ENCODE peak calls at places on chromosome 2, in six cellular contexts. M is lower leg skin, Z is GM12865, Y is Caco-2, N is AG10803, G is choroid plexus epithelial cell. B is an unnamed sample.

GRCh38 chr2:43070676-43071491 is 155.5 kb downstream of the ZFP36L2 start:
- DNase-seq in Y (peak), Z (no peak), M (peak), N (no peak), G (no peak), B (no peak)

GRCh38 chr2:170314744-170315447 is 136.9 kb downstream of the MYO3B start:
- DNase-seq in Z (no peak), N (peak), G (no peak), M (no peak), Y (no peak), B (no peak)

GRCh38 chr2:240996161-240996833 is 2.1 kb upstream of the SNED1 start:
- DNase-seq in M (peak), G (no peak), N (no peak), Y (no peak), Z (no peak), B (no peak)

GRCh38 chr2:203396667-203397066 is 68.5 kb downstream of the ABI2 start:
- DNase-seq in G (peak), N (no peak), Y (no peak), M (no peak), Z (no peak), B (no peak)

GRCh38 chr2:62505109-62505508 is 886 bp downstream of the TMEM17 start:
- DNase-seq in Z (no peak), M (no peak), Y (no peak), N (peak), G (peak), B (no peak)

GRCh38 chr2:156537147-156537546 is 101.0 kb downstream of the GPD2 start:
- DNase-seq in G (peak), Z (no peak), M (no peak), N (peak), Y (no peak), B (peak)

GRCh38 chr2:85822766-85823165 is 66.0 kb downstream of the ST3GAL5 start:
- DNase-seq in Y (no peak), M (peak), N (no peak), G (no peak), Z (no peak), B (no peak)

GRCh38 chr2:65349863-65350262 is 82.5 kb downstream of the SPRED2 start:
- DNase-seq in G (peak), Y (no peak), Z (no peak), M (peak), N (peak), B (no peak)

GRCh38 chr2:225033440-225034390 is 8.6 kb downstream of the DOCK10 start:
- DNase-seq in Y (no peak), M (no peak), Z (no peak), N (no peak), G (no peak), B (no peak)

GRCh38 chr2:229725716-229726346 is 11.5 kb upstream of the DNER start:
- DNase-seq in N (peak), Y (no peak), M (no peak), G (peak), Z (no peak), B (peak)

GRCh38 chr2:133790706-133791105 is 222.4 kb upstream of the NCKAP5 start:
- DNase-seq in G (peak), Y (no peak), Z (no peak), N (peak), M (no peak), B (no peak)

GRCh38 chr2:100879296-100879695 is 59.4 kb downstream of the NPAS2 start:
- DNase-seq in M (no peak), Z (no peak), N (no peak), Y (no peak), G (no peak), B (no peak)
- H3K4me3 ChIP-seq in M (no peak), Z (no peak), N (no peak), Y (no peak), G (no peak), B (no peak)

GRCh38 chr2:173612354-173612753 is 257.7 kb downstream of the CDCA7 start:
- DNase-seq in G (no peak), Z (no peak), M (no peak), Y (no peak), N (no peak), B (no peak)
- TF ChIP-seq CTCF in G (no peak), Z (no peak), M (no peak), Y (no peak), N (no peak), B (no peak)

GRCh38 chr2:127086800-127087737 is 19.9 kb downstream of the BIN1 start:
- DNase-seq in Y (peak), N (peak), Z (peak), G (peak), M (no peak), B (peak)

GRCh38 chr2:127088706-127089105 is 18.2 kb downstream of the BIN1 start:
- DNase-seq in M (no peak), G (no peak), Y (no peak), Z (no peak), N (no peak), B (no peak)

GRCh38 chr2:127090281-127091128 is 16.4 kb downstream of the BIN1 start:
- DNase-seq in Z (no peak), N (no peak), Y (no peak), M (no peak), G (no peak), B (no peak)

GRCh38 chr2:127089466-127090235 is 17.3 kb downstream of the BIN1 start:
- DNase-seq in N (no peak), Z (no peak), Y (no peak), M (no peak), G (no peak), B (no peak)

DNA sequence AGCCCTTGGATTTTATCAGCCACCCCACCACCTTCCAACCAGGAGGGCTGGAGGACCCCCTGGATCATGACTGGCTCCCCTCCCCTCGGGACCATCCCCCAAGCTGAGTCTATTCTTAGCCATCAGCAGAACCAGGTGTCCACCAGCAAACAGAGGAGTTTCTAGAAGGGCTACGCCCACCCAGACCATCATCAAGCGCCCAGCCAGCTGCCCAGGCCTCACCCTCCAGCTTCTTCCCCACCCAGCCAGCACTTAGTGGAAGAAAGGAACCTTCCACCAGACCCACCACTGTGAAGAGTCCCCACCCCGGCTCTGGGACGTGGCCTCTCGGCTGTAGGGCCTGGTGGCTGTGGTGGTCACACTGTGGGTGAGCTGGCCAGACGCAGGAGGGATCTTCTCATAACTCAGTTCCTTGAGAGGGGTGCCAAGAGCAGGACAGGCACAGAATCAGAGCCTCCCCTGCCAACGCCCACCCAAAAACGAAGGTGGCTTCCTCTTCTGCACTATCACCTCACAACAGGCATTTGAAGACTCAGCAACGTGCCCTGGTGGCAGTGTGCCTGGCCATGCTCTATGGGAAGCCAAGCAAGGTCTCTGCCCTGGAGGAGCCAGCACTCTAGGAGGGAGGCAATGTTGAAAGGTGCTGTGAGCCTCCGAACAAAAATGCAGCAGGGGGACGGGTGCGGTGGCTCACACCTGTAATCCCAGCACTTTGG is 19.0 kb downstream of the BIN1 start:
- DNase-seq in N (no peak), Y (no peak), G (no peak), Z (no peak), M (no peak), B (no peak)
- H3K4me3 ChIP-seq in N (no peak), Y (no peak), G (no peak), Z (no peak), M (no peak), B (no peak)

GRCh38 chr2:159557437-159558034 is 58.8 kb downstream of the BAZ2B start:
- DNase-seq in N (peak), Y (peak), G (peak), M (no peak), Z (peak), B (no peak)
- TF ChIP-seq CTCF in N (peak), Y (peak), G (peak), M (no peak), Z (peak), B (peak)

GRCh38 chr2:127108090-127108523 is 1.2 kb upstream of the BIN1 start:
- DNase-seq in G (no peak), M (peak), Y (peak), N (no peak), Z (no peak), B (no peak)
- H3K4me3 ChIP-seq in G (no peak), M (no peak), Y (peak), N (no peak), Z (no peak), B (no peak)

DNA sequence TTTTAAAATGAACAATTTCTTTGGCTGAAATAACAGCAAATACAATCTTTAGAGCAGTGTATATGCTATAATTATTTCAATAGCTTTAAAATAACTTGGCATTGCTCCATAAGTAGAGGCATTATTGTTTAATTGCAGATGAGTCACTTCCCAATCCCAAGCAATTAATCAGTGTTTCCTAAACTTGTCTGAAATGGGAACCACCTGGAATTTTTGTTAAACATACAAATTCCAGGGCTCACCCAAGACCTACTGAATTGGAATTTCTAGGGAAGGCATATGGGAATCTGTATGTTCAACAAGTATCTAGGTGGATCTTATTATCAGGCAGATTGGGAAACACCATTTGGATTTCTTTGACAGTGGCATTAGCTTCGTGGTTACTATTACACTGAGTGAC is 27.1 kb upstream of the FMNL2 start:
- DNase-seq in G (no peak), Y (no peak), M (no peak), N (no peak), Z (no peak), B (no peak)
- TF ChIP-seq CTCF in G (no peak), Y (no peak), M (no peak), N (no peak), Z (no peak), B (no peak)

GRCh38 chr2:222296311-222296736 is 2.5 kb downstream of the PAX3 start:
- DNase-seq in N (no peak), Z (no peak), G (no peak), M (no peak), Y (no peak), B (no peak)

GRCh38 chr2:222297600-222297935 is 1.2 kb downstream of the PAX3 start:
- DNase-seq in N (no peak), M (no peak), Z (no peak), G (no peak), Y (no peak), B (no peak)

GRCh38 chr2:222296911-222297599 is 1.7 kb downstream of the PAX3 start:
- DNase-seq in N (no peak), Y (no peak), M (no peak), G (no peak), Z (no peak), B (no peak)

GRCh38 chr2:222298311-222299150 is at the start of gene PAX3:
- DNase-seq in Y (no peak), G (no peak), N (peak), Z (no peak), M (no peak), B (no peak)

DNA sequence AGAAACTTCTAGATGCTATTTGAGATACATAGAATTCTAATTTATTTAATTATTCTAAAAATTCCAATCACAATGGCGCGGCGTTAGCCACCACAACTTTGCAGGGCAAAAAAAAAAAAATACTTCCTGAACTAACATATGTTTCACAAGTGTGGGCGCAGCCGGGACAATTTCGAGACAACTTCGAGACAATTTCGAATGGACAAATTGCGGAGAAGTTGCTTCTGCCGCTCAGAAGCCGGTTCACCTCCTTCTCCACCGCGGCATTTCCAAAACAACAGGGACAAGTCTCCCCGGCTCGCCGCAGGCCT is 843 bp downstream of the PAX3 start:
- DNase-seq in M (no peak), G (no peak), Z (no peak), Y (no peak), N (no peak), B (no peak)
- H3K4me3 ChIP-seq in M (peak), G (no peak), Z (no peak), Y (no peak), N (peak), B (no peak)

DNA sequence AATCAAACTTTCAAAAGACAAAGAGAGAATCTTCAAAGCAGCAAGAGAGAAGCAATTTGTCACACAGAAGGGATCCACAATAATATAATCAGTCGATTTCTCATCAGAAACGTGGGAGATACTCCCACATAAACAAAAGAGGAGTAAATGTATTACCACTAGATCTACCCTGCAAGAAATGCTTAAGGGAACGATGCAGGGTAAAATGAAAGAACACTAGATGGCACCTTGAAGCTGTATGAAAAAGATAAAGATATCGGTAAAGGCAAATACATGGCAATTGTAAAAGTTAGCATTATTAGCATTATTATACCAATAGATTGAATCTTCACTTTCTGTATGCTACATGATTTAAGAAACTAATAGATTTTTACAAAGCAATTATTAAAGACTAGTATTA is 677.0 kb downstream of the SUCLG1 start:
- DNase-seq in G (no peak), Z (no peak), N (no peak), Y (no peak), M (no peak), B (no peak)
- TF ChIP-seq CTCF in G (no peak), Z (no peak), N (no peak), Y (no peak), M (no peak), B (no peak)

B was measured in AG09309.